ENCODE peak calls at places on chromosomes 4 and X, in five cellular contexts. K is dermis blood vessel endothelial cell, O is C1 segment of cervical spinal cord, T is NCI-H460, N is PC-3. I is an unnamed sample.

GRCh38 chr4:63795301-63795700 is 613.9 kb downstream of the TECRL start:
- DNase-seq in O (no peak), N (no peak), T (no peak), K (no peak), I (no peak)

GRCh38 chr4:113838421-113838820 is 76.9 kb upstream of the CAMK2D start:
- DNase-seq in T (no peak), K (no peak), O (no peak), N (no peak), I (no peak)

GRCh38 chr4:168674077-168674747 is 177.4 kb downstream of the PALLD start:
- DNase-seq in O (no peak), T (no peak), K (no peak), N (no peak), I (no peak)

GRCh38 chr4:10100734-10101216 is 15.8 kb downstream of the WDR1 start:
- DNase-seq in O (no peak), T (no peak), N (no peak), K (no peak), I (no peak)

GRCh38 chrX:44474410-44474809 is 68.2 kb downstream of the FUNDC1 start:
- DNase-seq in T (no peak), O (no peak), N (peak; percentile 61), K (no peak), I (no peak)

GRCh38 chr4:139367421-139368090 is 65.3 kb upstream of the NDUFC1 start:
- DNase-seq in K (peak; percentile 13), O (no peak), N (peak; percentile 66), T (no peak), I (no peak)

GRCh38 chrX:107712231-107713204 is 63.1 kb downstream of the TSC22D3 start:
- DNase-seq in N (no peak), K (peak; percentile 17), T (no peak), O (no peak), I (no peak)

GRCh38 chrX:56569378-56570061 is 6.1 kb downstream of the UBQLN2 start:
- DNase-seq in O (no peak), T (no peak), N (no peak), K (no peak), I (no peak)

GRCh38 chrX:29090811-29091210 is 503.6 kb downstream of the IL1RAPL1 start:
- DNase-seq in K (peak; percentile 11), N (peak; percentile 21), O (no peak), T (no peak), I (no peak)

GRCh38 chr4:125664091-125664767 is 349.5 kb downstream of the FAT4 start:
- DNase-seq in T (no peak), N (no peak), O (no peak), K (no peak), I (no peak)

GRCh38 chr4:14596904-14597303 is 405.4 kb upstream of the CPEB2 start:
- DNase-seq in T (no peak), K (no peak), O (no peak), N (peak; percentile 53), I (no peak)

GRCh38 chrX:114619874-114620273 is 36.0 kb downstream of the HTR2C start:
- DNase-seq in N (peak; percentile 39), K (peak; percentile 6), O (no peak), T (peak; percentile 5), I (no peak)

GRCh38 chr4:105208556-105208955 is 61.9 kb downstream of the TET2 start:
- DNase-seq in O (no peak), K (no peak), T (no peak), N (no peak), I (no peak)

GRCh38 chr4:71396382-71396781 is 57.6 kb downstream of the SLC4A4 start:
- DNase-seq in N (peak; percentile 58), T (no peak), K (no peak), O (no peak), I (no peak)

GRCh38 chrX:131895807-131896206 is 127.3 kb upstream of the STK26 start:
- DNase-seq in K (no peak), T (no peak), O (no peak), N (no peak), I (no peak)

GRCh38 chr4:72084587-72085011 is 52.8 kb downstream of the NPFFR2 start:
- DNase-seq in O (no peak), N (no peak), K (no peak), T (no peak), I (no peak)

GRCh38 chr4:129144755-129145206 is 48.8 kb downstream of the C4orf33 start:
- DNase-seq in O (no peak), T (no peak), N (no peak), K (peak; percentile 56), I (no peak)

GRCh38 chrX:9816094-9816700 is 30.0 kb downstream of the SHROOM2 start:
- DNase-seq in O (no peak), N (no peak), K (no peak), T (no peak), I (peak; percentile 3)

GRCh38 chr4:132108784-132109183 is 1040.3 kb upstream of the PCDH10 start:
- DNase-seq in O (no peak), K (no peak), T (no peak), N (peak; percentile 38), I (no peak)

GRCh38 chr4:26724522-26724921 is 136.1 kb upstream of the STIM2 start:
- DNase-seq in O (no peak), T (no peak), K (no peak), N (no peak), I (no peak)

GRCh38 chrX:120308558-120308957 is 2.7 kb downstream of the TMEM255A start:
- DNase-seq in K (no peak), N (no peak), T (no peak), O (no peak), I (no peak)

GRCh38 chr4:18593297-18594002 is 571.9 kb upstream of the LCORL start:
- DNase-seq in K (peak; percentile 86), N (peak; percentile 76), O (no peak), T (peak; percentile 59), I (peak; percentile 72)

GRCh38 chrX:19392703-19393102 is 49.0 kb downstream of the PDHA1 start:
- DNase-seq in T (no peak), N (no peak), K (no peak), O (no peak), I (no peak)

GRCh38 chrX:13266641-13267420 is 53.0 kb downstream of the ATXN3L start:
- DNase-seq in N (peak; percentile 21), T (no peak), K (no peak), O (no peak), I (no peak)

GRCh38 chrX:120001787-120002186 is 58.2 kb upstream of the NKAP start:
- DNase-seq in K (no peak), N (no peak), T (no peak), O (no peak), I (no peak)

GRCh38 chr4:170242471-170242870 is 152.7 kb upstream of the AADAT start:
- DNase-seq in T (no peak), O (no peak), N (no peak), K (no peak), I (no peak)

GRCh38 chrX:24148118-24148517 is 1.4 kb upstream of the ZFX start:
- DNase-seq in K (no peak), O (no peak), N (no peak), T (no peak), I (no peak)

GRCh38 chr4:183402771-183403170 is 41.7 kb upstream of the CDKN2AIP start:
- DNase-seq in T (no peak), K (peak; percentile 11), O (no peak), N (peak; percentile 5), I (no peak)

GRCh38 chrX:37755073-37755472 is 24.8 kb upstream of the CYBB start:
- DNase-seq in K (no peak), N (no peak), O (no peak), T (no peak), I (no peak)

GRCh38 chr4:165027762-165028402 is 3.9 kb upstream of the TRIM60 start:
- DNase-seq in O (no peak), N (no peak), K (no peak), T (no peak), I (no peak)

GRCh38 chr4:118845552-118846065 is 9.7 kb upstream of the SEC24D start:
- DNase-seq in O (no peak), T (no peak), N (no peak), K (no peak), I (no peak)

GRCh38 chr4:89482248-89482647 is 174.6 kb upstream of the GPRIN3 start:
- DNase-seq in O (no peak), T (peak; percentile 76), K (peak; percentile 89), N (peak; percentile 48), I (no peak)

GRCh38 chr4:153079824-153080486 is 124.3 kb upstream of the TRIM2 start:
- DNase-seq in T (no peak), N (no peak), O (no peak), K (peak; percentile 8), I (no peak)

GRCh38 chr4:78293841-78294301 is 236.7 kb downstream of the FRAS1 start:
- DNase-seq in K (no peak), O (no peak), N (peak; percentile 51), T (no peak), I (peak; percentile 52)

GRCh38 chrX:1112321-1112720 is 100.1 kb downstream of the CRLF2 start:
- DNase-seq in O (no peak), N (no peak), T (no peak), K (no peak), I (no peak)

GRCh38 chrX:122113376-122113775 is 1066.0 kb downstream of the GLUD2 start:
- DNase-seq in K (no peak), O (no peak), N (no peak), T (no peak), I (no peak)

GRCh38 chr4:43457866-43458265 is 565.4 kb downstream of the GRXCR1 start:
- DNase-seq in N (peak; percentile 90), O (no peak), K (no peak), T (no peak), I (peak; percentile 12)